ENCODE peak calls at places on chromosomes 12 and 14, in eight cellular contexts. J is germinal center; A is amniotic stem cell; V is EL; L is natural killer cell treated with Interleukin-12 subunit alpha and Interleukin-12 subunit beta and Interleukin-15 and Interleukin-18, amount 100 ng/mL, for 72 hours; G is uterus; Q is Caki2; C is HTR-8/SVneo. H is an unnamed sample.

GRCh38 chr12:43676183-43676813 is 82.3 kb downstream of the PUS7L start:
- DNase-seq in J (peak; percentile 27), G (no peak), Q (no peak), A (no peak), C (no peak), V (peak; percentile 6), L (no peak), H (peak; percentile 52)

GRCh38 chr12:11014234-11014633 is 8.2 kb downstream of the TAS2R19 start:
- DNase-seq in C (no peak), L (no peak), A (no peak), J (no peak), V (no peak), G (no peak), Q (no peak), H (no peak)

GRCh38 chr12:110807640-110808039 is 39.1 kb upstream of the CCDC63 start:
- DNase-seq in Q (no peak), J (no peak), G (no peak), A (no peak), V (no peak), C (no peak), L (no peak), H (peak; percentile 59)

GRCh38 chr12:40688085-40688725 is 4.0 kb upstream of the CNTN1 start:
- DNase-seq in C (no peak), L (no peak), Q (no peak), V (no peak), G (no peak), A (no peak), J (no peak), H (no peak)

GRCh38 chr14:35932659-35933159 is 106.6 kb downstream of the BRMS1L start:
- DNase-seq in C (no peak), V (no peak), J (no peak), Q (no peak), G (no peak), A (no peak), L (no peak), H (no peak)

GRCh38 chr14:105380656-105381210 is 17.6 kb upstream of the TEX22 start:
- DNase-seq in G (no peak), C (no peak), V (no peak), J (no peak), L (no peak), A (no peak), Q (no peak), H (no peak)

GRCh38 chr14:95322646-95323045 is 2.9 kb upstream of the CLMN start:
- DNase-seq in A (no peak), L (no peak), V (no peak), Q (no peak), J (no peak), G (no peak), C (no peak), H (no peak)

GRCh38 chr12:30622509-30622908 is 73.2 kb downstream of the IPO8 start:
- DNase-seq in Q (no peak), C (no peak), J (no peak), L (no peak), A (no peak), V (peak; percentile 61), G (no peak), H (no peak)

GRCh38 chr14:57087841-57088240 is 180.9 kb downstream of the EXOC5 start:
- DNase-seq in J (no peak), G (no peak), Q (no peak), V (no peak), C (no peak), A (no peak), L (no peak), H (no peak)

GRCh38 chr12:113724703-113725556 is 241.2 kb downstream of the RBM19 start:
- DNase-seq in V (no peak), J (no peak), Q (no peak), L (no peak), C (no peak), G (no peak), A (no peak), H (no peak)

GRCh38 chr14:81366259-81366658 is 33.9 kb downstream of the STON2 start:
- DNase-seq in C (no peak), J (no peak), G (no peak), V (no peak), Q (no peak), L (no peak), A (no peak), H (no peak)

GRCh38 chr14:100535287-100536131 is 51.7 kb downstream of the BEGAIN start:
- DNase-seq in J (no peak), C (no peak), V (no peak), Q (no peak), A (no peak), G (peak; percentile 12), L (no peak), H (peak; percentile 17)

GRCh38 chr14:56294125-56294524 is 175.9 kb downstream of the PELI2 start:
- DNase-seq in C (no peak), J (peak; percentile 6), Q (no peak), G (no peak), L (no peak), A (no peak), V (no peak), H (no peak)

H was measured in H9.